ENCODE peak calls at places on chromosomes 13 and 19, in five cellular contexts. W is sigmoid colon, V is heart left ventricle, N is uterus, B is GM12892. S is an unnamed sample.
A peak's percentile ranks its signal among the peaks of the same experiment; 100 is the strongest.

GRCh38 chr19:44050740-44051653 is 839 bp upstream of the ZNF223 start:
- DNase-seq in W (no peak), V (no peak), N (no peak), B (no peak), S (peak; percentile 31)

GRCh38 chr19:18221815-18222725 is 4.2 kb downstream of the PDE4C start:
- DNase-seq in W (no peak), V (no peak), N (no peak), B (no peak), S (peak; percentile 62)

GRCh38 chr13:44758595-44759221 is 182.6 kb upstream of the TSC22D1 start:
- DNase-seq in W (no peak), V (no peak), N (no peak), B (no peak), S (no peak)

GRCh38 chr19:3276341-3276799 is 51.9 kb downstream of the CELF5 start:
- DNase-seq in W (no peak), V (no peak), N (no peak), B (no peak), S (peak; percentile 87)

GRCh38 chr19:1896508-1896907 is 8.7 kb upstream of the ADAT3 start:
- DNase-seq in W (no peak), V (no peak), N (no peak), B (no peak), S (no peak)

GRCh38 chr13:29817604-29818378 is 32.6 kb downstream of the UBL3 start:
- DNase-seq in W (no peak), V (no peak), N (no peak), B (peak; percentile 6), S (no peak)

GRCh38 chr13:44307255-44307654 is 66.4 kb upstream of the SERP2 start:
- DNase-seq in W (no peak), V (no peak), N (no peak), B (no peak), S (no peak)

GRCh38 chr19:15072930-15073647 is 8.9 kb upstream of the OR1I1 start:
- DNase-seq in W (no peak), V (no peak), N (no peak), B (no peak), S (no peak)

DNA sequence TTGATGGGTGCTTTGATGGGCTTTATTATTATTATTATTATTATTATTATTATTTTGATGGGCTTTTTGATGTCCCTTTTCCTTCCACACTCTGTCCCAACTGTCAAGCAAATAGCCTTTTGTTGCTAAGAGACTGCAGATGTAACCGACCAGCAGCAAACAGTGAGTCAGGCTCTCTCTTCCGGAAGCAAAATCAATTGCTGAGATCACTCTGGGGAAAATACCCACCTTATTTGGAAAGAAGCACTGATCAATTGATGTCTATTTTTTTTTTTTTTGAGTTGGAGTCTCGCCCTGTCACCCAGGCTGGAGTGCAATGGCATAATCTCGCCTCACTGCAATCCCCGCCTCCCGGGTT is 2.9 kb downstream of the LDLR start:
- DNase-seq in W (no peak), V (no peak), N (no peak), B (no peak), S (no peak)
- TF ChIP-seq POLR2A in W (no peak), V (no peak), N (no peak), B (no peak), S (no peak)

GRCh38 chr13:46562152-46562551 is 9.2 kb downstream of the LRCH1 start:
- DNase-seq in W (no peak), V (no peak), N (no peak), B (no peak), S (no peak)
- TF ChIP-seq POLR2A in W (no peak), V (no peak), N (no peak), B (no peak), S (no peak)

DNA sequence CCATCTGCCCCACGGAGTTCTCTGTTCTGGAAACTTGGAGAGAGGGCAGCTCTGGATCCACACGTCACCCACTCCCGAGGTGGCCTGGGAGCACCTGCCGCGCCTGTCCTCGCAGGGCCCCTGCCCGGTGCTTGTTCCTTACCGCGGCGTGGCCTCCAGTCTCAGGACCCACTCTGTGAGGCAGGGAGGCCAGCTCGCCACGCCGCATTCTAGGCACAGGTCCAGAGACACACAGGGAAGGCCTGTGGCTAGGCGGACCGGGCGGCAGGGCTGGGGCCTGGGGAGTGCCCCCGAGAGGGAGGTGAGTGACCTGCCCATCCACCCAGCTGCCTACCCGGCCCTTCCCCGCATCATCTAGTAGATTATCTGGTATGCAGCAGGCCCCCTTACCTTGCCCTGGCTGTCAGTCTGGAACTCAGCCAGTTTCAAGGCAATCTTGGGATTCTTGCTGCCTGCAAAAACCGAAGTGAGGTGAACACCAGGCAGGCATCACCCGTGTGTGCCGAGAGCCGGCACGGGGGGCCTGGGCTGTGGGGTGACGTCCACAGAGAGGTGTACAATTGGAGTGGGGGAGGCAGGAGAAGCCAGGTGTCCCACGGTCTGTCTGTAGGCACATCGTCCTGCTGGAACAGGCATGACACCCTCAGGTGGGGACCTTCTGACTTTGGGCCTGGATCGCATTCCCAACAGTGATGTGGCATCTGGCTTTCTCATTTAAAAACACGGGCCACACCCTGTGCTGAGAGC is 23.6 kb downstream of the DPP9 start:
- DNase-seq in W (no peak), V (no peak), N (no peak), B (no peak), S (no peak)
- TF ChIP-seq POLR2A in W (no peak), V (no peak), N (no peak), B (no peak), S (no peak)

GRCh38 chr19:19487077-19488040 is 28.0 kb downstream of the TSSK6 start:
- DNase-seq in W (no peak), V (no peak), N (no peak), B (no peak), S (peak; percentile 42)

GRCh38 chr19:19490247-19490968 is 24.9 kb downstream of the TSSK6 start:
- DNase-seq in W (peak; percentile 90), V (peak; percentile 81), N (peak; percentile 82), B (peak; percentile 78), S (peak; percentile 72)

GRCh38 chr19:19488041-19488874 is 27.1 kb downstream of the TSSK6 start:
- DNase-seq in W (no peak), V (no peak), N (peak; percentile 39), B (no peak), S (no peak)

GRCh38 chr19:19489804-19490204 is 25.5 kb downstream of the TSSK6 start:
- DNase-seq in W (no peak), V (no peak), N (no peak), B (no peak), S (no peak)

GRCh38 chr19:19488875-19489690 is 26.3 kb downstream of the TSSK6 start:
- DNase-seq in W (peak; percentile 88), V (peak; percentile 84), N (peak; percentile 76), B (peak; percentile 56), S (no peak)
- TF ChIP-seq POLR2A in W (no peak), V (no peak), N (no peak), B (peak; percentile 68), S (no peak)

DNA sequence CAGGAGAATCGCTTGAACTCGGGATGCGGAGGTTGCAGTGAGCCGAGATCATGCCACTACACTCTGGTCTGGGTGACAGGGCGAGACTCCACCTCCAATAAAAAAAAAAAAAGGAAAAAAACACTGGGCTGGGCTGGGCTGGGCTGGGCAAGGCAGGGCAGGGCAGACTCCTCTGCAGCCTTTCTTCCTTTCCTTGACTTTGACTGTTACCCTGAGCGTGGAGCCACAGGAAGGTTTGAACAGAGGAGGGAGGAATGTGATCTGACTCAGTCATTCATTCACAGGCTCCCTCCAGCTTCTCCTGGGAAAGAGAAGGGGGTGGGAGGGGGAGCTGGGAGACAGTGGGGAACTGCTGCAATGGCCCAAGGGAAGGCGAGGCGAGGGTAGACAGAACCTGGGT is 2.7 kb upstream of the ACTN4 start:
- DNase-seq in W (no peak), V (no peak), N (no peak), B (no peak), S (no peak)
- TF ChIP-seq POLR2A in W (no peak), V (no peak), N (no peak), B (no peak), S (no peak)

GRCh38 chr19:36141039-36141914 is 1.4 kb downstream of the CAPNS1 start:
- DNase-seq in W (peak; percentile 93), V (peak; percentile 84), N (peak; percentile 92), B (peak; percentile 86), S (peak; percentile 94)
- TF ChIP-seq POLR2A in W (no peak), V (peak; percentile 79), N (peak; percentile 77), B (no peak), S (peak; percentile 67)

GRCh38 chr19:40465025-40465780 is at the start of gene BLVRB:
- DNase-seq in W (no peak), V (no peak), N (no peak), B (no peak), S (peak; percentile 68)
- TF ChIP-seq POLR2A in W (peak; percentile 92), V (peak; percentile 90), N (peak; percentile 94), B (peak; percentile 68), S (peak; percentile 83)

GRCh38 chr19:45784096-45784495 is 1.8 kb upstream of the DMPK start:
- DNase-seq in W (no peak), V (no peak), N (no peak), B (no peak), S (no peak)

GRCh38 chr19:45786533-45786894 is 4.2 kb upstream of the DMPK start:
- DNase-seq in W (no peak), V (no peak), N (no peak), B (no peak), S (no peak)

GRCh38 chr19:45785781-45786532 is 3.7 kb upstream of the DMPK start:
- DNase-seq in W (no peak), V (no peak), N (no peak), B (no peak), S (no peak)

GRCh38 chr19:45782820-45783785 is 813 bp upstream of the DMPK start:
- DNase-seq in W (peak; percentile 93), V (peak; percentile 84), N (peak; percentile 86), B (no peak), S (no peak)

DNA sequence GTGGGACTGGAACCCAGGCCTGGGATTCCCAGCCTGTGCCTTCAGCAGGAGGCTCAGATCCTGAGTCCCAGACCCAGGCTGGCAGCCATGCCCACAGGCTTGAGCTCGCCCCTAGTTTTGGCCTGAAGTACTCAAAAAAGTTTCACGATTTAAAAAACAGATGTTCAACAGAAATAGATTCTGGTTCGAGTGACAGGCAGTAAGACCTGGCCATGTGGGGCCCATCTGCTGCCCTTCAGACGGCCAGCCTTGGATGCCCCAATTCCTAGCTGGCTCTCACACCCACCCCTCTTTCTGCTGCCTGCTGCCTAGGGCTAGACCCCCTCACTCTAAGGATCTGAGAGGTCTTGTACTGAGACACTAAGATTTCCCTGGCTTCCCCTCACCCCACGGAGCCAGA is 2.8 kb upstream of the DMPK start:
- DNase-seq in W (no peak), V (no peak), N (no peak), B (no peak), S (no peak)
- TF ChIP-seq POLR2A in W (no peak), V (no peak), N (no peak), B (no peak), S (no peak)

GRCh38 chr19:37655689-37656491 is 625 bp upstream of the ZFP30 start:
- DNase-seq in W (peak; percentile 91), V (peak; percentile 87), N (peak; percentile 81), B (peak; percentile 62), S (peak; percentile 97)
- TF ChIP-seq POLR2A in W (peak; percentile 4), V (peak; percentile 24), N (peak; percentile 27), B (peak; percentile 57), S (peak; percentile 28)

S was measured in upper lobe of left lung.